ENCODE peak calls at places on chromosomes 3 and 15, in five cellular contexts. One of them, this sample, is unnamed.

GRCh38 chr15:52247032-52247431 is 48.6 kb downstream of the MYO5C start:
- DNase-seq in WTC11: no peak
- DNase-seq in K562: no peak
- DNase-seq in HepG2: no peak
- DNase-seq in GM12878: no peak
- DNase-seq in this sample: no peak

GRCh38 chr3:11050666-11051323 is 58.2 kb downstream of the SLC6A1 start:
- DNase-seq in WTC11: no peak
- DNase-seq in K562: no peak
- DNase-seq in HepG2: no peak
- DNase-seq in GM12878: no peak
- DNase-seq in this sample: no peak

GRCh38 chr15:85382942-85383341 is 2.5 kb downstream of the AKAP13 start:
- DNase-seq in WTC11: no peak
- DNase-seq in K562: no peak
- DNase-seq in HepG2: no peak
- DNase-seq in GM12878: no peak
- DNase-seq in this sample: no peak

GRCh38 chr3:13203398-13204176 is 130.4 kb upstream of the IQSEC1 start:
- DNase-seq in WTC11: no peak
- DNase-seq in K562: no peak
- DNase-seq in HepG2: no peak
- DNase-seq in GM12878: no peak
- DNase-seq in this sample: no peak

GRCh38 chr15:74208901-74209559 is 6.4 kb upstream of the STRA6 start:
- DNase-seq in WTC11: peak
- DNase-seq in K562: peak
- DNase-seq in HepG2: peak
- DNase-seq in GM12878: no peak
- DNase-seq in this sample: peak

GRCh38 chr15:29131336-29132109 is 138.1 kb downstream of the NSMCE3 start:
- DNase-seq in WTC11: no peak
- DNase-seq in K562: no peak
- DNase-seq in HepG2: no peak
- DNase-seq in GM12878: no peak
- DNase-seq in this sample: no peak

GRCh38 chr15:26087881-26088280 is 224.8 kb upstream of the ATP10A start:
- DNase-seq in WTC11: no peak
- DNase-seq in K562: no peak
- DNase-seq in HepG2: no peak
- DNase-seq in GM12878: no peak
- DNase-seq in this sample: no peak

GRCh38 chr15:40928975-40929729 is at the start of gene DLL4:
- DNase-seq in WTC11: peak
- DNase-seq in K562: peak
- DNase-seq in HepG2: peak
- DNase-seq in GM12878: no peak
- DNase-seq in this sample: no peak

GRCh38 chr3:30695302-30696061 is 89.1 kb downstream of the TGFBR2 start:
- DNase-seq in WTC11: no peak
- DNase-seq in K562: no peak
- DNase-seq in HepG2: no peak
- DNase-seq in GM12878: no peak
- DNase-seq in this sample: no peak

GRCh38 chr3:155302891-155303290 is 9.4 kb upstream of the STRIT1 start:
- DNase-seq in WTC11: no peak
- DNase-seq in K562: no peak
- DNase-seq in HepG2: no peak
- DNase-seq in GM12878: no peak
- DNase-seq in this sample: no peak

GRCh38 chr3:99684678-99685077 is 46.3 kb downstream of the COL8A1 start:
- DNase-seq in WTC11: no peak
- DNase-seq in K562: no peak
- DNase-seq in HepG2: no peak
- DNase-seq in GM12878: no peak
- DNase-seq in this sample: no peak

GRCh38 chr3:106829206-106829605 is 548.0 kb upstream of the CCDC54 start:
- DNase-seq in WTC11: no peak
- DNase-seq in K562: no peak
- DNase-seq in HepG2: no peak
- DNase-seq in GM12878: no peak
- DNase-seq in this sample: no peak

GRCh38 chr3:141849056-141849814 is 27.2 kb upstream of the ATP1B3 start:
- DNase-seq in WTC11: no peak
- DNase-seq in K562: peak
- DNase-seq in HepG2: no peak
- DNase-seq in GM12878: no peak
- DNase-seq in this sample: no peak

GRCh38 chr3:190645932-190646331 is 132.0 kb downstream of the IL1RAP start:
- DNase-seq in WTC11: no peak
- DNase-seq in K562: no peak
- DNase-seq in HepG2: no peak
- DNase-seq in GM12878: no peak
- DNase-seq in this sample: no peak

GRCh38 chr15:55168350-55168974 is 28.3 kb downstream of the RSL24D1 start:
- DNase-seq in WTC11: peak
- DNase-seq in K562: peak
- DNase-seq in HepG2: peak
- DNase-seq in GM12878: peak
- DNase-seq in this sample: peak

GRCh38 chr15:42363942-42364341 is 4.6 kb downstream of the CAPN3 start:
- DNase-seq in WTC11: no peak
- DNase-seq in K562: no peak
- DNase-seq in HepG2: no peak
- DNase-seq in GM12878: no peak
- DNase-seq in this sample: no peak

GRCh38 chr3:170429050-170429449 is 10.4 kb downstream of the CLDN11 start:
- DNase-seq in WTC11: no peak
- DNase-seq in K562: no peak
- DNase-seq in HepG2: peak
- DNase-seq in GM12878: no peak
- DNase-seq in this sample: no peak

DNA sequence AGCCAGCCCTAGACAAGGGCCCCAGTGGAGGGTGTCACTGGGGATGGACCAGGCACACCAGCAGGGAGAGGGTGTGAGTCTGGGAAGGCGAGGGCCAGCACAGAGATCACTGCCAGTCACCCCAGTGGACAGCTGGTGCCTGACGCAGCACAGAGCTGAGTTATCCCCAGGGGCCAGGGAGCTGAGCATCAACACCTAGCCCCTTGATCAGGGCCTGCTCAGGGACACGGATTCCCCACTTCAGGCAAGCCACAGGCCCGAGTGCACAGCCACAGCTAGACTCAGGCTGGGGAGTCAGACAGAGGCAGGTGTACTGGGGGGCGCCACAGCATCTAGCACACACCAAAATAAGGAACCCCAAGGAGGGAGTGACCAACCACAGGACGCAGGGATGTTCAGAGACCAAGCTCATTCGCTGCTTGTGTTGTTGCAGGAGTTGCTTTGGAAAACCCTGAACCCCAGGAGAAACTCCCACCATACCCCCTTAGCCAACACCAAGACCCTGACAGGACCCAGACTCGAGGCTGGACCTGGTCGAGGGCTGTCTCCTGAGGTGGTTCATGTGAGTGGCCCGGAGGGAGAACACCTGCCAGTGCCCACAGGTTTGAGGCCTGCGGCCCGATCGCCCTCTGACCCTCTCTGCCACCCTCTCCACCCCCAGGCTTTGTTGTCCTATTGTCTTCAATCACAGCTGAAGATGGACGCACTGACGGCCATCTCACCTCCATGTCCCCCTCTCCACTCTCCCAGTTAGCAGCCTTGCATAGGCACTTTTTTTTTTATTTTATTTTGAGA is 146.8 kb downstream of the TPRA1 start:
- DNase-seq in WTC11: no peak
- DNase-seq in K562: no peak
- DNase-seq in HepG2: no peak
- DNase-seq in GM12878: no peak
- DNase-seq in this sample: no peak
- TF ChIP-seq ATF2 in WTC11: no peak
- TF ChIP-seq ATF2 in K562: no peak
- TF ChIP-seq ATF2 in HepG2: no peak
- TF ChIP-seq ATF2 in GM12878: no peak
- TF ChIP-seq ATF2 in this sample: no peak

GRCh38 chr3:27721717-27722564 is at the start of gene EOMES:
- DNase-seq in WTC11: peak
- DNase-seq in K562: no peak
- DNase-seq in HepG2: peak
- DNase-seq in GM12878: no peak
- DNase-seq in this sample: no peak
- TF ChIP-seq ATF2 in WTC11: no peak
- TF ChIP-seq ATF2 in K562: no peak
- TF ChIP-seq ATF2 in HepG2: no peak
- TF ChIP-seq ATF2 in GM12878: no peak
- TF ChIP-seq ATF2 in this sample: no peak

DNA sequence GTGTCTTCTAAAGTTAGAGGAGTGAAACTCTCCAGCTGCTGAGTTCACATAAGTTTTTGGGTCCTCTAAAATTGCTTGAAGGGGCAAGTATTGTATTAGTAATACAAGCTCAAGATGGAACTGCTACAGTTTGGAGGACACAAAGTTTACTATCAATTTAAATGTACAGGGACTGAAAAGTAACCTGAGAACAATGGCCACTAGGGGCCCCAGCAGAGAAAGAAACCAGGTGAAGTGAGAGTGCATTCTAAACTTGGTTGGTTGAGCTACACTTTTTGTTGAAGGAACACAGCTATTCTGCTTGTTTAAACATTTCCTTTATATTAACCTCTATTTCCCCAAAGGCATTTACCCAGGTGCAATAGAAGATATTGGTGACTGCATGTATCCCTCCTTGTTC is 755.5 kb downstream of the GBE1 start:
- DNase-seq in WTC11: no peak
- DNase-seq in K562: no peak
- DNase-seq in HepG2: no peak
- DNase-seq in GM12878: no peak
- DNase-seq in this sample: no peak
- TF ChIP-seq ATF2 in WTC11: no peak
- TF ChIP-seq ATF2 in K562: no peak
- TF ChIP-seq ATF2 in HepG2: no peak
- TF ChIP-seq ATF2 in GM12878: no peak
- TF ChIP-seq ATF2 in this sample: no peak

GRCh38 chr15:60416519-60416918 is 18.7 kb upstream of the ANXA2 start:
- DNase-seq in WTC11: no peak
- DNase-seq in K562: no peak
- DNase-seq in HepG2: no peak
- DNase-seq in GM12878: no peak
- DNase-seq in this sample: no peak

GRCh38 chr15:60417112-60417511 is 19.3 kb upstream of the ANXA2 start:
- DNase-seq in WTC11: no peak
- DNase-seq in K562: peak
- DNase-seq in HepG2: no peak
- DNase-seq in GM12878: no peak
- DNase-seq in this sample: no peak

GRCh38 chr15:60414016-60414682 is 16.4 kb upstream of the ANXA2 start:
- DNase-seq in WTC11: no peak
- DNase-seq in K562: no peak
- DNase-seq in HepG2: no peak
- DNase-seq in GM12878: no peak
- DNase-seq in this sample: no peak

GRCh38 chr15:60412026-60412425 is 14.2 kb upstream of the ANXA2 start:
- DNase-seq in WTC11: no peak
- DNase-seq in K562: no peak
- DNase-seq in HepG2: no peak
- DNase-seq in GM12878: no peak
- DNase-seq in this sample: no peak

GRCh38 chr15:60412807-60413597 is 15.2 kb upstream of the ANXA2 start:
- DNase-seq in WTC11: no peak
- DNase-seq in K562: no peak
- DNase-seq in HepG2: no peak
- DNase-seq in GM12878: no peak
- DNase-seq in this sample: no peak
- TF ChIP-seq ATF2 in WTC11: no peak
- TF ChIP-seq ATF2 in K562: no peak
- TF ChIP-seq ATF2 in HepG2: no peak
- TF ChIP-seq ATF2 in GM12878: no peak
- TF ChIP-seq ATF2 in this sample: no peak

DNA sequence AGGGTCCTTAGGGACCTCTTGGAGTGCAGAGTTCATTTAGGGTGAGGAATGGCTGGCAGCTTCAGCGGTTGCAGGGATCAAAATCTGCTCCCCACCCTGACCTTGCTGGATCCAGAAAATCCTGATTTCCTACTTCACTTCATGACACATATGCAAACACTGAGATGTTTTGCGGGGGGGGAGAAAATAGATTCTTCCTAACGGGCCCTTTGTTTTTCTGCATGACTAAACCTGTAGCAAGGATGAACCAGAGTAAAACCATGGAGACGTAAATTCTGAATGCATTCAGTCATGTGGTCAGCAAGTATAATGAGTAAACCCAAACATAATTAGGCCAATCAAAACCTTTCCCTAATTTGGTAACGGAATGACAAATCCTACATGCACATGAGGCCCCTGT is 20.0 kb upstream of the RBP1 start:
- DNase-seq in WTC11: no peak
- DNase-seq in K562: no peak
- DNase-seq in HepG2: no peak
- DNase-seq in GM12878: no peak
- DNase-seq in this sample: no peak
- TF ChIP-seq ATF2 in WTC11: no peak
- TF ChIP-seq ATF2 in K562: no peak
- TF ChIP-seq ATF2 in HepG2: no peak
- TF ChIP-seq ATF2 in GM12878: no peak
- TF ChIP-seq ATF2 in this sample: no peak

DNA sequence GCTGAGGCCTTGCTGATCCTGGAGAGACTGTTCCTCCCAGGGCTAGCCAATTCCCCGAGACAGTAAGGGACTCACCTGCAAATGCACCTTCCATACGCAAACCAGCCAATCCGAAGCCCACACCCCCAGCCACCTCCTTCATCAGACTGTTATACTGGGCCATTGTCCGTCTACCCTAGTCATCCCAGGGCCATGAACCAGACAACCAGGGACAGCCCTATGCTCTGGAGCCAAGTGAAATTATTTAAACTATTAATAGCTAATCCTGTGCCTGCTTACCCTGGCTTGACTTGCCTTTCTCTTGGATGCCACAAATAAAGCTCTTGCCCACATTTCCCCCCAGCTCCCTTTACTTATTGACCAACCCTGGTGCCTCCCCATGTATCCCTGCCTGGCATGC is 4.0 kb upstream of the CHRNB4 start:
- DNase-seq in WTC11: no peak
- DNase-seq in K562: no peak
- DNase-seq in HepG2: no peak
- DNase-seq in GM12878: no peak
- DNase-seq in this sample: no peak
- TF ChIP-seq ATF2 in WTC11: no peak
- TF ChIP-seq ATF2 in K562: no peak
- TF ChIP-seq ATF2 in HepG2: no peak
- TF ChIP-seq ATF2 in GM12878: no peak
- TF ChIP-seq ATF2 in this sample: no peak

DNA sequence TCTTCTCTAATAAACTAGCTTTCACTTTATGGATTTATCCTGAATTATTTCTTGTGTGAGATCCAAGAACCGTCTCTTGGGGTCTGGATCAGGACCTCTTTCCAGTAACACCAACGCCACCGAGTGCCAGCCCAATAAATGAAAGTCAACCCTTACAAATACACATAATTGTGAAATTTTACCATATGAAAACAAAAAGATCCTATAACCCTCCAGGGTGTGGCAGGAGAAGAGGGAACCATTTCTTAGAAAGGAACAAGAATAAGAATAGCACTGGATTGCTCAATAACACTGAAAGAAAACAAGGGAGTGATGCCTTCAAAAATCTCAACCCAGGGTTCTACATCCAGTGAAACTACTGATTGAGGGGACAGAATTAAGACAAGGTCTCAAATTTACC is 51.6 kb upstream of the ACKR4 start:
- DNase-seq in WTC11: no peak
- DNase-seq in K562: no peak
- DNase-seq in HepG2: no peak
- DNase-seq in GM12878: no peak
- DNase-seq in this sample: no peak
- TF ChIP-seq ATF2 in WTC11: no peak
- TF ChIP-seq ATF2 in K562: no peak
- TF ChIP-seq ATF2 in HepG2: no peak
- TF ChIP-seq ATF2 in GM12878: no peak
- TF ChIP-seq ATF2 in this sample: no peak

This sample was measured in H1.